ENCODE peak calls at places on chromosomes 4 and X, in six cellular contexts. D is hepatocyte, T is GM23248, L is HCT116, F is neural progenitor cell, Z is MM.1S. U is an unnamed sample.

GRCh38 chrX:129636175-129636681 is 18.5 kb downstream of the APLN start:
- DNase-seq in Z (no peak), D (peak), F (no peak), L (no peak), T (peak), U (no peak)

GRCh38 chrX:98405376-98405775 is 1521.7 kb downstream of the RPA4 start:
- DNase-seq in L (no peak), T (no peak), D (no peak), F (no peak), Z (no peak), U (no peak)

GRCh38 chr4:121785479-121785878 is 15.6 kb upstream of the EXOSC9 start:
- DNase-seq in T (peak), D (no peak), L (no peak), Z (no peak), F (no peak), U (no peak)

GRCh38 chrX:18810416-18810815 is 103.0 kb downstream of the PPEF1 start:
- DNase-seq in F (no peak), L (no peak), T (no peak), Z (no peak), D (no peak), U (no peak)

GRCh38 chr4:156190606-156191005 is 236.9 kb upstream of the CTSO start:
- DNase-seq in F (no peak), D (no peak), T (peak), Z (no peak), L (no peak), U (no peak)

GRCh38 chrX:49186125-49187027 is at the start of gene PRICKLE3:
- DNase-seq in L (no peak), F (peak), D (peak), T (peak), Z (peak), U (peak)

GRCh38 chr4:109296545-109296944 is 5.9 kb downstream of the COL25A1 start:
- DNase-seq in Z (no peak), F (no peak), D (no peak), L (no peak), T (peak), U (no peak)

GRCh38 chrX:119093991-119094741 is 21.4 kb downstream of the CT47C1 start:
- DNase-seq in F (no peak), D (peak), L (no peak), T (peak), Z (no peak), U (no peak)

GRCh38 chr4:7584133-7584532 is 149.4 kb upstream of the PSAPL1 start:
- DNase-seq in D (no peak), Z (no peak), L (no peak), F (no peak), T (no peak), U (no peak)

GRCh38 chrX:2498781-2499302 is 1.9 kb downstream of the DHRSX start:
- DNase-seq in Z (no peak), F (peak), D (peak), L (no peak), T (peak), U (peak)

GRCh38 chrX:14943963-14944362 is 70.7 kb downstream of the MOSPD2 start:
- DNase-seq in Z (no peak), F (no peak), D (no peak), T (no peak), L (no peak), U (no peak)

GRCh38 chrX:16695079-16695676 is 17.3 kb downstream of the CTPS2 start:
- DNase-seq in T (peak), D (peak), L (peak), Z (peak), F (peak), U (peak)

GRCh38 chr4:61004651-61005170 is 195.4 kb upstream of the ADGRL3 start:
- DNase-seq in D (no peak), F (no peak), L (no peak), T (no peak), Z (no peak), U (no peak)

GRCh38 chrX:130393451-130394074 is 8.1 kb upstream of the GPR119 start:
- DNase-seq in L (peak), D (peak), Z (peak), T (peak), F (peak), U (peak)

GRCh38 chr4:97270051-97270450 is 873.2 kb downstream of the STPG2 start:
- DNase-seq in T (no peak), D (no peak), F (no peak), Z (no peak), L (no peak), U (no peak)

GRCh38 chr4:106369456-106370060 is 980 bp upstream of the GIMD1 start:
- DNase-seq in L (peak), Z (peak), F (peak), T (peak), D (peak), U (peak)

GRCh38 chr4:138039010-138039409 is 203.1 kb downstream of the SLC7A11 start:
- DNase-seq in T (peak), F (no peak), L (no peak), Z (no peak), D (no peak), U (no peak)

DNA sequence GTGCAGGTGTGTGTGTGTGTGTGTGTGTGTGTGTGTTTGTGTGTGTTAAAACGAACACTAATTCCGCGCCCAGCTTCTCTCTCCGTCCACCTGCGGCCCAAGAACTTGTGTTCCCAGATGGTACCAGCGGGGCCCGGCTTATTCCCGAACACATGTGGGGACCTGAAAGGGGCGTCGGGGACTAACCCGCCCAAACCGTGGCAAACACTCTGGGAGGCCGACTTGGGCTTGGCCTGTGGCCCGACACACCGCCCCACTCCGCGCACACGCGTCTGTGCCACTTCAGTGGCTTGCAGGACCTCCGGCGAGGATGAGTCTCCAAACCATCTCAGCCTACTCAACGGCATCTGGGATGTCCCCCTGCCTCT is 870 bp upstream of the HHIP start:
- DNase-seq in Z (no peak), F (peak), L (no peak), T (no peak), D (peak), U (no peak)
- H3K4me2 ChIP-seq in Z (no peak), F (peak), L (no peak), T (no peak), D (peak), U (no peak)

DNA sequence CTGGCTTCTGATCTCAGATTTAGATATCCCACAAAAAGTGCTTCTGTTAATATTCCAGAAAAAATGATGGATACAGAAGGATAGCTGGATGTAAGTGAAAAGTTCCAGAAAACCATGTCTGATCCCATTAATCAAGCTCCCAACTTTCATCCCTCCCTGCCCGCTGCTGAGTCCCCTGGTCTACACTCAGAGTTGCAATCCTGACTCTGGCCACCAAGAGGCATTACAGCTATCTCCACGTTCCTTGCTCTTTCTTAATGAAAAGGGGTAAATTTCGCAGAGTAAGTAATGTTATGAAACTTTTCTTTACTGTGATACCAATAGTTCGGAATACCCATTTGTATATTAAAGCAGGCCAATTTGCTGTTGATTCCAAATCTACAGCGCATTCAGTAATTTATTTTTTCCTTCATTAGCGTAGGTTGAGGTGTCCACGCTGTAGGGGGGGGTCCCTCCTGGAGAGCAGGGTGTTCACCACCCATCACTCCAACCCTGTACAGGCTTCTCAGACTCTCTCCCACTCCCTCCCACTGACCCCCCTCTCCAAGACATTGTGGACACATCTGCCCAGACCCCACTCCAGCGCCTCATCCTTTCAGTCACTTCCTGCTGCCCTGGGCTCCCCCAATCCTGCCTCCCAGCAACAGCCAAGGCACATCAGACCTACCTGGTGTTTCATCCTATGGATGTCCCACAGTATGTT is 55.1 kb downstream of the RAB40A start:
- DNase-seq in Z (peak), F (peak), L (peak), T (peak), D (peak), U (peak)
- TF ChIP-seq EZH2phosphoT487 in Z (no peak), F (no peak), L (no peak), T (no peak), D (no peak), U (no peak)

GRCh38 chr4:152004801-152005200 is 244.0 kb upstream of the GATB start:
- DNase-seq in D (no peak), F (no peak), Z (no peak), T (no peak), L (no peak), U (no peak)

GRCh38 chr4:152007108-152007507 is 246.3 kb upstream of the GATB start:
- DNase-seq in D (no peak), Z (no peak), T (no peak), L (no peak), F (no peak), U (no peak)

GRCh38 chr4:152010680-152011079 is 249.9 kb upstream of the GATB start:
- DNase-seq in L (no peak), D (no peak), Z (no peak), T (no peak), F (peak), U (no peak)

GRCh38 chr4:152011469-152011868 is 250.7 kb upstream of the GATB start:
- DNase-seq in Z (no peak), L (no peak), T (peak), D (no peak), F (no peak), U (no peak)

DNA sequence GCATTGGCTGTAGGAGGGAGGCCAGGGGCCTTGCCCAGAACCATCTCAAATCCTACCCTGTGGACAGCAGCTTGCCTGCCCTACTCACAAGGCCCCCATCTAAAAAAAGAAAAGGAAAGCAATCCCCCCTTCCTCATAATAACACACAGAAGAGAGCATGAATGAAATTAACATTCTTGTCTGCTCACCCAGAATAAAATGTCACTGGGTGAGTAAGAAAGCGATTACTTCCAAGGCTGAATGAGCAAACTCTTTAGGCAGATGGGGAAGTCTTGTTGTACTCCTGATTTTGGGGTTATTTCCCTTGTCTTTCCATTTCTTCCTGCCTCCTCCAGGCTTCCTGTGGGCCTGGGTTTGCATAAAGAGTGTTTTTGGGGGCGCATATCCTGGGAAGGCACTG is 248.2 kb upstream of the GATB start:
- DNase-seq in Z (no peak), D (no peak), L (no peak), F (peak), T (no peak), U (no peak)
- H3K27ac ChIP-seq in Z (no peak), D (no peak), L (no peak), F (peak), T (no peak), U (no peak)

GRCh38 chr4:4871267-4872147 is 12.0 kb downstream of the MSX1 start:
- DNase-seq in F (peak), T (no peak), L (no peak), Z (peak), D (no peak), U (no peak)
- H3K4me2 ChIP-seq in F (peak), T (peak), L (no peak), Z (peak), D (peak), U (no peak)

GRCh38 chr4:24624381-24624780 is 40.0 kb upstream of the DHX15 start:
- DNase-seq in D (no peak), Z (no peak), T (no peak), L (no peak), F (no peak), U (no peak)
- TF ChIP-seq EZH2phosphoT487 in D (no peak), Z (no peak), T (no peak), L (no peak), F (no peak), U (no peak)

GRCh38 chrX:71320126-71320525 is 18.6 kb downstream of the ITGB1BP2 start:
- DNase-seq in L (no peak), T (no peak), D (no peak), Z (no peak), F (no peak), U (no peak)
- H3K27ac ChIP-seq in L (no peak), T (no peak), D (no peak), Z (no peak), F (no peak), U (no peak)

DNA sequence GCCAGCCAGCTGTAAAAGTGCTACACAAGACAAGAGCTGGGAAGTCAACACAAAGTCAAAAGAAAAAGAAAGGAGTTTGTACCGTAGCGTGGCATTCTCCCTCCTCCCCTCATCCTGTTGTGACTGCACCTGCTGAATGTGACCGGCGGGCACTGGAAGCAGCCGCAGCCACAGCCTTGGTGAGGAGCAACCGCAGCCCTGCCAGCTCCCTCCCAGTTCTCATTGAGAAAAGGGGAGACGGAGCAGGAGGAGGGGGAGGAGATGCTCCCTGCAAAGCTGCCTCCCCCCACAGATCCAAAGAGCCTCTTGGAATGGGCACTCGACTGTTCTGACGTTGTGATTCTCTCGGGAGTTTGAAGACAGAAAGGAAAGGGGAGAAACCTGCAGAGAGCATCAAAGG is 429.9 kb downstream of the MAPK10 start:
- DNase-seq in F (peak), T (peak), Z (no peak), D (peak), L (no peak), U (no peak)
- H3K4me2 ChIP-seq in F (peak), T (no peak), Z (no peak), D (peak), L (no peak), U (no peak)